ENCODE peak calls at places on chromosomes 12 and 14, in five cellular contexts. T is endothelial cell, N is WTC11, P is astrocyte of the cerebellum, Q is NCI-H69. S is an unnamed sample.

GRCh38 chr14:49919825-49920224 is 26.9 kb downstream of the ARF6 start:
- DNase-seq in N (no peak), P (no peak), Q (no peak), T (no peak), S (no peak)

GRCh38 chr12:57755454-57756372 is 810 bp downstream of the MARCHF9 start:
- DNase-seq in T (no peak), Q (peak; percentile 83), P (no peak), N (no peak), S (no peak)

GRCh38 chr12:232731-233614 is 19.0 kb upstream of the SLC6A12 start:
- DNase-seq in P (no peak), Q (no peak), N (no peak), T (no peak), S (no peak)

GRCh38 chr12:118288174-118288573 is 84.5 kb downstream of the TAOK3 start:
- DNase-seq in N (no peak), Q (no peak), P (no peak), T (no peak), S (no peak)

GRCh38 chr12:12240671-12241345 is 26.0 kb downstream of the LRP6 start:
- DNase-seq in Q (peak; percentile 65), P (peak; percentile 31), N (no peak), T (no peak), S (no peak)

GRCh38 chr14:22255042-22255441 is 334.0 kb downstream of the DAD1 start:
- DNase-seq in P (no peak), Q (no peak), T (no peak), N (no peak), S (no peak)

GRCh38 chr14:104559043-104559768 is 20.4 kb upstream of the C14orf180 start:
- DNase-seq in N (no peak), P (no peak), Q (no peak), T (no peak), S (no peak)

GRCh38 chr12:11814362-11814761 is 164.9 kb downstream of the ETV6 start:
- DNase-seq in T (no peak), N (no peak), Q (no peak), P (peak; percentile 19), S (no peak)

GRCh38 chr12:112973712-112974305 is 4.5 kb upstream of the OAS2 start:
- DNase-seq in Q (peak; percentile 43), N (no peak), T (no peak), P (no peak), S (no peak)

GRCh38 chr12:45994736-45995135 is 4.4 kb upstream of the SCAF11 start:
- DNase-seq in N (no peak), Q (no peak), T (no peak), P (no peak), S (no peak)

GRCh38 chr14:45793081-45793480 is 540.1 kb upstream of the MIS18BP1 start:
- DNase-seq in N (no peak), P (no peak), T (no peak), Q (no peak), S (no peak)

GRCh38 chr14:100384819-100385813 is 62.0 kb downstream of the SLC25A47 start:
- DNase-seq in P (no peak), T (no peak), N (no peak), Q (peak; percentile 78), S (no peak)

GRCh38 chr12:42568952-42569916 is 20.3 kb downstream of the PRICKLE1 start:
- DNase-seq in N (no peak), Q (peak; percentile 86), P (peak; percentile 45), T (no peak), S (no peak)

GRCh38 chr12:75641031-75641780 is 129.8 kb upstream of the KRR1 start:
- DNase-seq in Q (peak; percentile 30), N (no peak), T (no peak), P (peak; percentile 73), S (no peak)